ENCODE peak calls at places on chromosomes 6 and 20, in eight cellular contexts. One of them, this sample, is unnamed.

GRCh38 chr6:127338936-127339335 is 4.5 kb downstream of the ECHDC1 start:
- DNase-seq in fibroblast of lung: no peak
- DNase-seq in PC-3: no peak
- DNase-seq in K562: no peak
- DNase-seq in neural progenitor cell: no peak
- DNase-seq in HCT116: no peak
- DNase-seq in HepG2: no peak
- DNase-seq in GM23338: no peak
- DNase-seq in this sample: no peak

GRCh38 chr20:13333793-13334192 is 112.7 kb downstream of the ISM1 start:
- DNase-seq in HepG2: no peak
- DNase-seq in K562: no peak
- DNase-seq in neural progenitor cell: no peak
- DNase-seq in PC-3: peak
- DNase-seq in fibroblast of lung: peak
- DNase-seq in HCT116: no peak
- DNase-seq in GM23338: no peak
- DNase-seq in this sample: no peak

GRCh38 chr6:509676-510075 is 118.1 kb downstream of the IRF4 start:
- DNase-seq in K562: no peak
- DNase-seq in neural progenitor cell: no peak
- DNase-seq in HCT116: no peak
- DNase-seq in HepG2: no peak
- DNase-seq in fibroblast of lung: no peak
- DNase-seq in GM23338: no peak
- DNase-seq in PC-3: no peak
- DNase-seq in this sample: no peak

GRCh38 chr6:11848852-11849731 is 70.5 kb upstream of the ADTRP start:
- DNase-seq in GM23338: no peak
- DNase-seq in HepG2: no peak
- DNase-seq in K562: no peak
- DNase-seq in PC-3: no peak
- DNase-seq in neural progenitor cell: no peak
- DNase-seq in HCT116: no peak
- DNase-seq in fibroblast of lung: no peak
- DNase-seq in this sample: no peak

GRCh38 chr6:113901482-113901881 is 44.3 kb downstream of the MARCKS start:
- DNase-seq in PC-3: no peak
- DNase-seq in GM23338: no peak
- DNase-seq in K562: no peak
- DNase-seq in fibroblast of lung: peak
- DNase-seq in HepG2: no peak
- DNase-seq in neural progenitor cell: no peak
- DNase-seq in HCT116: no peak
- DNase-seq in this sample: no peak

GRCh38 chr20:48697845-48698491 is 129.8 kb downstream of the PREX1 start:
- DNase-seq in PC-3: peak
- DNase-seq in HCT116: no peak
- DNase-seq in fibroblast of lung: peak
- DNase-seq in HepG2: peak
- DNase-seq in K562: peak
- DNase-seq in GM23338: no peak
- DNase-seq in neural progenitor cell: no peak
- DNase-seq in this sample: peak

GRCh38 chr20:45229264-45230056 is 8.3 kb downstream of the SEMG2 start:
- DNase-seq in HCT116: peak
- DNase-seq in K562: peak
- DNase-seq in PC-3: peak
- DNase-seq in fibroblast of lung: no peak
- DNase-seq in GM23338: peak
- DNase-seq in neural progenitor cell: peak
- DNase-seq in HepG2: peak
- DNase-seq in this sample: peak

GRCh38 chr6:158445426-158446085 is 114.3 kb upstream of the TMEM181 start:
- DNase-seq in GM23338: no peak
- DNase-seq in HepG2: no peak
- DNase-seq in K562: no peak
- DNase-seq in PC-3: no peak
- DNase-seq in fibroblast of lung: no peak
- DNase-seq in neural progenitor cell: no peak
- DNase-seq in HCT116: no peak
- DNase-seq in this sample: no peak

GRCh38 chr6:28269492-28269891 is 2.5 kb downstream of the ZSCAN26 start:
- DNase-seq in HCT116: peak
- DNase-seq in GM23338: no peak
- DNase-seq in HepG2: no peak
- DNase-seq in K562: peak
- DNase-seq in fibroblast of lung: peak
- DNase-seq in neural progenitor cell: no peak
- DNase-seq in PC-3: peak
- DNase-seq in this sample: no peak

GRCh38 chr6:37005827-37006514 is 516 bp downstream of the FGD2 start:
- DNase-seq in fibroblast of lung: no peak
- DNase-seq in neural progenitor cell: no peak
- DNase-seq in GM23338: no peak
- DNase-seq in PC-3: no peak
- DNase-seq in HCT116: no peak
- DNase-seq in HepG2: no peak
- DNase-seq in K562: no peak
- DNase-seq in this sample: no peak

GRCh38 chr20:63454729-63455567 is 17.5 kb downstream of the KCNQ2 start:
- DNase-seq in PC-3: no peak
- DNase-seq in HCT116: no peak
- DNase-seq in neural progenitor cell: no peak
- DNase-seq in fibroblast of lung: no peak
- DNase-seq in K562: no peak
- DNase-seq in HepG2: no peak
- DNase-seq in GM23338: no peak
- DNase-seq in this sample: no peak

GRCh38 chr20:56574531-56575142 is 41.6 kb downstream of the FAM209B start:
- DNase-seq in HepG2: no peak
- DNase-seq in K562: peak
- DNase-seq in GM23338: no peak
- DNase-seq in HCT116: no peak
- DNase-seq in PC-3: peak
- DNase-seq in fibroblast of lung: no peak
- DNase-seq in neural progenitor cell: no peak
- DNase-seq in this sample: no peak

GRCh38 chr6:80174931-80175572 is 68.6 kb downstream of the BCKDHB start:
- DNase-seq in fibroblast of lung: peak
- DNase-seq in GM23338: no peak
- DNase-seq in HepG2: no peak
- DNase-seq in HCT116: no peak
- DNase-seq in PC-3: peak
- DNase-seq in neural progenitor cell: no peak
- DNase-seq in K562: no peak
- DNase-seq in this sample: no peak

GRCh38 chr20:51500311-51500710 is 42.2 kb downstream of the NFATC2 start:
- DNase-seq in PC-3: peak
- DNase-seq in HepG2: no peak
- DNase-seq in K562: peak
- DNase-seq in GM23338: no peak
- DNase-seq in HCT116: no peak
- DNase-seq in fibroblast of lung: no peak
- DNase-seq in neural progenitor cell: no peak
- DNase-seq in this sample: no peak

GRCh38 chr6:22896716-22897115 is 327.4 kb downstream of the HDGFL1 start:
- DNase-seq in GM23338: peak
- DNase-seq in neural progenitor cell: no peak
- DNase-seq in HCT116: no peak
- DNase-seq in PC-3: no peak
- DNase-seq in fibroblast of lung: no peak
- DNase-seq in K562: no peak
- DNase-seq in HepG2: no peak
- DNase-seq in this sample: no peak

GRCh38 chr6:32969685-32970412 is 1.5 kb downstream of the BRD2 start:
- DNase-seq in HCT116: peak
- DNase-seq in K562: no peak
- DNase-seq in neural progenitor cell: peak
- DNase-seq in HepG2: peak
- DNase-seq in fibroblast of lung: peak
- DNase-seq in PC-3: peak
- DNase-seq in GM23338: peak
- DNase-seq in this sample: peak

GRCh38 chr20:58012731-58013510 is 215.5 kb downstream of the ANKRD60 start:
- DNase-seq in neural progenitor cell: no peak
- DNase-seq in PC-3: no peak
- DNase-seq in K562: no peak
- DNase-seq in GM23338: no peak
- DNase-seq in fibroblast of lung: no peak
- DNase-seq in HepG2: no peak
- DNase-seq in HCT116: no peak
- DNase-seq in this sample: no peak

GRCh38 chr20:3398681-3399252 is 8.7 kb downstream of the DNAAF9 start:
- DNase-seq in fibroblast of lung: peak
- DNase-seq in PC-3: peak
- DNase-seq in neural progenitor cell: no peak
- DNase-seq in K562: no peak
- DNase-seq in HepG2: no peak
- DNase-seq in HCT116: no peak
- DNase-seq in GM23338: no peak
- DNase-seq in this sample: no peak

GRCh38 chr6:109701774-109702173 is 10.7 kb downstream of the FIG4 start:
- DNase-seq in HepG2: no peak
- DNase-seq in PC-3: no peak
- DNase-seq in neural progenitor cell: no peak
- DNase-seq in GM23338: no peak
- DNase-seq in K562: no peak
- DNase-seq in HCT116: no peak
- DNase-seq in fibroblast of lung: no peak
- DNase-seq in this sample: no peak

DNA sequence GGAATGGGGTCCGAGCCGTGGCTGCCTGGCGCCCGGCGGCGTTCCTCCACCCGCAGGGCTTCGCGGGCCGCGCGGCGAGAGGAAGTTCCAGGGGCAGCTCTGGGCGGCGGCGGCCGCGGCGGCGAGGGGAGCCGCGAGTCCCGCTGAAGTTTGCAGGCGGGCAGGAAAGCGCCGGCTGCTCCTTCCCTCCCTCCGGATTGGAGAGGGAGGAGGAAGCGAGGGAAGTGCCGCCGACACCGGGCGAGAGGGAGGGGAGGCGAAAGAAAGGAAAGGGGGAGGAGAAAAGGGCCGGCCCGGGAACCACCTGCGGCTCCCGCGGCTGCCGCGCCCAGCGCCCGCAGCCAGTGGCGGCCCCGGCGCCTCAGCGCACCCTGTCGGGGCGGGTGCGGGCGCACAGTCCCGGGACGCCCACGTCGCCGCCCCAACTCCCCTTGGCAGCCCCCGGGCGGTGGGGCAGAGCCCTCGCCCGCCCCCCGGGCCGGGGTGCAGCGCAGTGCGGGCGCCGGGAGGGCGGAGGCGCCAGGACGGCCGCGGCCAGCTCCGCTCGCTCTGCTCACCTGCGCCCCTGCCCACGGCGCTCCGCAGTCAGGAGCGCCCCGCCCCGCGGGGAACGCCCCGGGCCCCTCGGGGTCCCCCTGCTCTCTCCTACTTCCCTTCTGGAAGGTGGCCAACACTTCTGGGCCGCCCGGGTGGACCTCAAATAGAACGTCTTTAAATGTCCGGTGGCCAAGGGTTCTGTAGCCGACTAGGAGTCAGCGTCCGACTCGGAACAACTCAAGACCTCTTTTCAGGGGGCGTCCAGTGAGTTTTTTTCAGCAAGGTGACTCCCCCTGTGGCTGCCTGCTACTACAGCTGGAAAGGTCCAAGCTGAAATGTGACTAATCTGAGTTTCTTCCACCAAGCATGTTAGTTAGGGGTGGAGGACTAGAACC is 80.3 kb upstream of the CCDC28A start:
- DNase-seq in HepG2: peak
- DNase-seq in K562: peak
- DNase-seq in HCT116: peak
- DNase-seq in fibroblast of lung: peak
- DNase-seq in neural progenitor cell: peak
- DNase-seq in GM23338: peak
- DNase-seq in PC-3: peak
- DNase-seq in this sample: peak
- TF ChIP-seq CTCF in HepG2: no peak
- TF ChIP-seq CTCF in K562: no peak
- TF ChIP-seq CTCF in HCT116: no peak
- TF ChIP-seq CTCF in fibroblast of lung: peak
- TF ChIP-seq CTCF in neural progenitor cell: no peak
- TF ChIP-seq CTCF in GM23338: no peak
- TF ChIP-seq CTCF in PC-3: no peak
- TF ChIP-seq CTCF in this sample: no peak

GRCh38 chr20:37407117-37407566 is 61.2 kb downstream of the SRC start:
- DNase-seq in fibroblast of lung: no peak
- DNase-seq in HCT116: no peak
- DNase-seq in PC-3: peak
- DNase-seq in K562: no peak
- DNase-seq in HepG2: no peak
- DNase-seq in GM23338: no peak
- DNase-seq in neural progenitor cell: no peak
- DNase-seq in this sample: peak
- H3K4me2 ChIP-seq in fibroblast of lung: peak
- H3K4me2 ChIP-seq in HCT116: peak
- H3K4me2 ChIP-seq in PC-3: peak
- H3K4me2 ChIP-seq in K562: no peak
- H3K4me2 ChIP-seq in HepG2: peak
- H3K4me2 ChIP-seq in GM23338: peak
- H3K4me2 ChIP-seq in neural progenitor cell: no peak
- H3K4me2 ChIP-seq in this sample: peak

GRCh38 chr6:143677891-143678737 is at the start of gene PHACTR2:
- DNase-seq in neural progenitor cell: peak
- DNase-seq in K562: peak
- DNase-seq in fibroblast of lung: peak
- DNase-seq in GM23338: peak
- DNase-seq in HCT116: peak
- DNase-seq in HepG2: peak
- DNase-seq in PC-3: peak
- DNase-seq in this sample: peak
- TF ChIP-seq EZH2 in neural progenitor cell: no peak
- TF ChIP-seq EZH2 in K562: no peak
- TF ChIP-seq EZH2 in fibroblast of lung: no peak
- TF ChIP-seq EZH2 in GM23338: no peak
- TF ChIP-seq EZH2 in HCT116: no peak
- TF ChIP-seq EZH2 in HepG2: no peak
- TF ChIP-seq EZH2 in PC-3: no peak
- TF ChIP-seq EZH2 in this sample: no peak

GRCh38 chr6:96468681-96469224 is 52.9 kb upstream of the UFL1 start:
- DNase-seq in K562: no peak
- DNase-seq in neural progenitor cell: peak
- DNase-seq in PC-3: peak
- DNase-seq in fibroblast of lung: no peak
- DNase-seq in HepG2: no peak
- DNase-seq in GM23338: peak
- DNase-seq in HCT116: no peak
- DNase-seq in this sample: no peak
- TF ChIP-seq CTCF in K562: no peak
- TF ChIP-seq CTCF in neural progenitor cell: peak
- TF ChIP-seq CTCF in PC-3: peak
- TF ChIP-seq CTCF in fibroblast of lung: no peak
- TF ChIP-seq CTCF in HepG2: no peak
- TF ChIP-seq CTCF in GM23338: peak
- TF ChIP-seq CTCF in HCT116: peak
- TF ChIP-seq CTCF in this sample: peak